ENCODE peak calls at places on chromosomes 2 and 18, in four cellular contexts. K is HCT116, G is K562, F is HepG2. Y is an unnamed sample.

GRCh38 chr2:193141-193552 is 70.7 kb downstream of the SH3YL1 start:
- DNase-seq in K (no peak), F (no peak), G (no peak), Y (no peak)

GRCh38 chr2:28905533-28905932 is 11.1 kb downstream of the WDR43 start:
- DNase-seq in F (no peak), K (no peak), G (no peak), Y (no peak)

GRCh38 chr2:10574911-10575310 is 114.9 kb downstream of the NOL10 start:
- DNase-seq in F (no peak), K (no peak), G (no peak), Y (no peak)

GRCh38 chr2:187982668-187983067 is 309.0 kb upstream of the GULP1 start:
- DNase-seq in K (no peak), G (no peak), F (no peak), Y (no peak)

GRCh38 chr2:8626572-8626971 is 55.3 kb upstream of the ID2 start:
- DNase-seq in F (no peak), K (no peak), G (no peak), Y (no peak)

GRCh38 chr2:167253025-167253424 is 364.7 kb downstream of the XIRP2 start:
- DNase-seq in G (no peak), K (no peak), F (peak; percentile 10), Y (peak; percentile 32)

GRCh38 chr2:156466739-156467405 is 30.7 kb downstream of the GPD2 start:
- DNase-seq in G (no peak), K (no peak), F (no peak), Y (no peak)

GRCh38 chr18:10353791-10354190 is 100.6 kb upstream of the APCDD1 start:
- DNase-seq in K (no peak), G (no peak), F (no peak), Y (no peak)

GRCh38 chr18:3012306-3012919 is 531 bp downstream of the LPIN2 start:
- DNase-seq in G (peak; percentile 77), F (no peak), K (no peak), Y (no peak)

GRCh38 chr2:202203348-202203747 is 35.0 kb downstream of the SUMO1 start:
- DNase-seq in K (no peak), F (no peak), G (no peak), Y (no peak)

GRCh38 chr2:159225025-159226016 is 61.2 kb downstream of the WDSUB1 start:
- DNase-seq in K (no peak), F (no peak), G (no peak), Y (no peak)

GRCh38 chr2:240624011-240624949 is 1.0 kb upstream of the GPR35 start:
- DNase-seq in G (no peak), K (no peak), F (no peak), Y (no peak)

GRCh38 chr2:110748489-110748867 is 16.1 kb downstream of the ACOXL start:
- DNase-seq in G (no peak), F (no peak), K (no peak), Y (no peak)

GRCh38 chr18:72948439-72948838 is 80.7 kb upstream of the NETO1 start:
- DNase-seq in K (no peak), F (no peak), G (no peak), Y (no peak)

GRCh38 chr2:190578158-190579057 is 43.9 kb upstream of the NEMP2 start:
- DNase-seq in F (peak; percentile 66), K (peak; percentile 24), G (peak; percentile 60), Y (no peak)

GRCh38 chr2:239830066-239830717 is 194.9 kb downstream of the NDUFA10 start:
- DNase-seq in G (no peak), K (no peak), F (no peak), Y (no peak)

GRCh38 chr2:28566441-28567075 is 70.7 kb downstream of the PLB1 start:
- DNase-seq in F (peak; percentile 65), K (peak; percentile 60), G (peak; percentile 87), Y (no peak)

GRCh38 chr18:51687845-51688585 is 490.5 kb upstream of the MEX3C start:
- DNase-seq in K (no peak), F (no peak), G (no peak), Y (no peak)

GRCh38 chr2:54665436-54665856 is 58.0 kb upstream of the EML6 start:
- DNase-seq in K (peak; percentile 32), F (peak; percentile 76), G (peak; percentile 76), Y (peak; percentile 18)

GRCh38 chr2:43541165-43541564 is 54.7 kb downstream of the THADA start:
- DNase-seq in F (no peak), K (no peak), G (no peak), Y (no peak)

GRCh38 chr18:32200766-32201165 is 10.9 kb downstream of the MEP1B start:
- DNase-seq in G (no peak), K (no peak), F (no peak), Y (no peak)

GRCh38 chr2:99697811-99698568 is 208.2 kb upstream of the REV1 start:
- DNase-seq in G (no peak), K (no peak), F (no peak), Y (no peak)

GRCh38 chr2:200810252-200810650 is 1.5 kb upstream of the BZW1 start:
- DNase-seq in F (peak; percentile 21), G (no peak), K (no peak), Y (peak; percentile 69)

GRCh38 chr18:67864677-67865340 is 348.3 kb upstream of the DSEL start:
- DNase-seq in G (no peak), F (no peak), K (no peak), Y (no peak)

GRCh38 chr2:239253264-239253663 is 147.6 kb downstream of the HDAC4 start:
- DNase-seq in F (no peak), K (no peak), G (no peak), Y (no peak)

GRCh38 chr2:150911766-150912280 is 349.8 kb downstream of the RBM43 start:
- DNase-seq in G (no peak), F (peak; percentile 24), K (no peak), Y (peak; percentile 20)

GRCh38 chr2:23566236-23567142 is 181.5 kb downstream of the KLHL29 start:
- DNase-seq in K (no peak), G (peak; percentile 37), F (peak; percentile 24), Y (no peak)

GRCh38 chr18:60466671-60467070 is 94.1 kb upstream of the MC4R start:
- DNase-seq in G (no peak), K (no peak), F (no peak), Y (no peak)

DNA sequence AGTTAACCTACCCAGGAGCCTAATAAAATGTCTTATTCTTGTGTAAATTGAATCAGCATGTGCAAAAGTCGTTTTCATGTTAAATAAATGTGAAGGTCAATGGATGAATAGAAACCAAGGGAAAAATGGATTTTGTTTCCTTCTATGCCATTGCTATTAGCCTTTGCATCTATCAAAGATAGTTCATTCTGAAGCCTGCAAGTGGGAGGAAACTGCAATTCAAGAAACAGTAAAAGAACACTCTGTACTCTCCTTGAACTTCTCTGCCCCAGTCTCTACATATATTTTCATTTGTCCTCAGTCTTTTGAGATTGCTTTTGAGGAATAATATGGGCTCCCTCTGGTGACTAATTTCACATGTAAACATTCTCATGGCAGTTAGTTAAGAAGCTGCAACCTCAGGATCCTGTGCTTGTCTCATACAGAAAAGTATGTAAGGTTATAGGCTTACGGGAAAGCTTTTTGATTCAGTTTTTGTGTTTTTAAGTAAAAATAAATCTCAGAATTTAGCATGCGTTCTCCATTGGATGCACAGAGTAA is 1590.0 kb upstream of the LRRTM1 start:
- DNase-seq in K (no peak), F (no peak), G (no peak), Y (no peak)
- TF ChIP-seq TCF7L2 in K (no peak), F (no peak), G (no peak), Y (no peak)

GRCh38 chr2:217092710-217093379 is 233.0 kb upstream of the TNP1 start:
- DNase-seq in K (no peak), G (peak; percentile 91), F (no peak), Y (no peak)

GRCh38 chr2:217091531-217091930 is 231.7 kb upstream of the TNP1 start:
- DNase-seq in F (no peak), G (no peak), K (no peak), Y (no peak)

GRCh38 chr2:217099561-217099960 is 239.7 kb upstream of the TNP1 start:
- DNase-seq in F (no peak), G (no peak), K (no peak), Y (no peak)

GRCh38 chr2:217098435-217098834 is 238.6 kb upstream of the TNP1 start:
- DNase-seq in K (no peak), G (no peak), F (no peak), Y (no peak)

GRCh38 chr2:217095511-217096205 is 235.8 kb upstream of the TNP1 start:
- DNase-seq in G (no peak), F (no peak), K (no peak), Y (no peak)
- TF ChIP-seq SIN3A in G (no peak), F (no peak), K (no peak), Y (no peak)

GRCh38 chr18:79635127-79635726 is 44.4 kb upstream of the CTDP1 start:
- DNase-seq in K (no peak), F (no peak), G (no peak), Y (no peak)
- TF ChIP-seq TCF7L2 in K (no peak), F (no peak), G (no peak), Y (no peak)

DNA sequence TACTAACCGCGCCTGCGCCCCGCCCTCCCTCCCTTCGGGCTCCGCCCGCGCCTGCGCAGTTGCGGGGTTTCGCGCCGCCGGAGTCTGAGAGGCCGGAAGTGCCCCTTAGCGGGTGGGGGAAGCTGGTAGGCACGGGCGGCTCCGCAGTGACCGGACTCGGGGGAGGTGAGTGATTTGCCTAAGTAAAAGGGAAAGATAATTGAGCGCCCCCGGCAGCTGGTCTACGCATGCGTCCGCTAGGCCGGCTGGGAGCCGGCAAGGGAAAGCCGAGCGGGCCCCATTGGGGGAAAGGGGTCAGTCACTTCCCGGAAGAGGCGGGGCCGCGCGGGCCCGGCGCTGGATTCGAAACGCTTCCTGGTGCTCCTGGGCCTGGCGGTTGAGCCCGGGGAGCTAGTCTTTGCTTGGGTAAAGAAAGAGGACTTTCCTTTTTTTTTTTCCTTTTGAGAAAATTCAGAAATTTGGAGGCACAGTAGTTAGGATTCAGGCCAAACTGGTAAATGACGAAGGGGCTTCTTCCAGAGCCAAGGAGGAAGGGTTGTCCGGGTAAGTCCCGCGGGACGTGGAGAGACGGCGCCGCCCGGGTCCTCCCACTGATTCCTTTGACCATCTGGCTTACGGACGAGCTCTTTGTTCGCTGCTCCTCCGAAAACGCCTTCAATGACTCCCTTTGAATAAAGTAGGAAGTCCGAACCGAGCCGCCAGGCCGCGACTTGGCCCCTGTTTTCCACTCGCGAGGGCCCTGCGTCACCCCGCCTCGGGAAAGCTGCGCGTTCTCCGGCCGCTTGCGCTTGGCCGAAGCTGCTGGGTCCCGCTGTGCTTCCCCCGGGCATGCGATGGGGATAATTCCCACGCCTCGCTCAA is at the start of the genes GEN1 and SMC6:
- DNase-seq in F (peak; percentile 92), G (peak; percentile 92), K (peak; percentile 81), Y (peak; percentile 69)
- TF ChIP-seq SIN3A in F (peak; percentile 100), G (peak; percentile 94), K (peak; percentile 46), Y (peak; percentile 96)

GRCh38 chr2:86010083-86010482 is 95.6 kb downstream of the POLR1A start:
- DNase-seq in G (no peak), F (no peak), K (no peak), Y (no peak)

GRCh38 chr2:86002375-86002774 is 103.3 kb downstream of the POLR1A start:
- DNase-seq in K (no peak), G (peak; percentile 22), F (no peak), Y (no peak)

GRCh38 chr2:86011449-86011941 is 94.2 kb downstream of the POLR1A start:
- DNase-seq in G (no peak), F (no peak), K (no peak), Y (no peak)

GRCh38 chr2:86003967-86004366 is 101.7 kb downstream of the POLR1A start:
- DNase-seq in G (peak; percentile 79), F (no peak), K (no peak), Y (no peak)

DNA sequence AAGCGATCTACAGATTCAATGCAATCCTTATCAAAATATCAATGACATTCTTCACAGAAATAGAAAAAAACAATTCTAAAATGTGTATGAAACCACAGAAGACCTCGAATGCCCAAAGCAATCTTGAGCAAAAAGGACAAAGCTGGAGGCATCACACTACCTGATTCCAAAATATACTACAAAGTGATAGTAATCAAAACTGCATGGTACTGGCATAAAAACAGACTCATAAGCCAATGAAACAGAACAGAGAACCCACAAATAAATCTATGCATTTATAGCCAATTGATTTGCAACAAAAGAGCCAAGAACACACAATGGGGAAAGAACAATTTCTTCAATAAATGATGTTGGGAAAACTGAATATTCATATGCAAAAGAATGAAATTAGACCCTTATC is 99.2 kb downstream of the POLR1A start:
- DNase-seq in G (no peak), K (no peak), F (no peak), Y (no peak)
- TF ChIP-seq TCF7L2 in G (no peak), K (no peak), F (no peak), Y (no peak)

Y was measured in Panc1.